ENCODE peak calls at places on chromosomes 11 and 22, in five cellular contexts. L is heart left ventricle, S is testis, U is A549, H is stomach. O is an unnamed sample.
A peak's percentile ranks its signal among the peaks of the same experiment; 100 is the strongest.

GRCh38 chr22:38165929-38166593 is 15.6 kb downstream of the PLA2G6 start:
- DNase-seq in L (no peak), S (no peak), U (no peak), H (no peak), O (peak; percentile 28)

GRCh38 chr11:1049431-1049891 is 12.9 kb upstream of the MUC6 start:
- DNase-seq in U (no peak), S (no peak), H (peak; percentile 71), L (peak; percentile 46), O (peak; percentile 61)

GRCh38 chr11:124748481-124749338 is 3.3 kb downstream of the VSIG2 start:
- DNase-seq in S (no peak), L (peak; percentile 63), H (no peak), U (no peak), O (no peak)

GRCh38 chr11:77379917-77380316 is 78.4 kb upstream of the GDPD4 start:
- DNase-seq in U (no peak), S (no peak), L (no peak), H (no peak), O (no peak)

GRCh38 chr11:68457898-68458249 is 2.7 kb upstream of the PPP6R3 start:
- DNase-seq in H (no peak), U (no peak), L (no peak), S (no peak), O (no peak)

GRCh38 chr11:114257621-114258558 is 38.3 kb upstream of the NNMT start:
- DNase-seq in U (no peak), L (peak; percentile 76), S (peak; percentile 78), H (no peak), O (peak; percentile 92)

GRCh38 chr11:78417888-78418583 is 416 bp upstream of the GAB2 start:
- DNase-seq in U (peak; percentile 64), L (peak; percentile 92), H (peak; percentile 85), S (peak; percentile 83), O (peak; percentile 89)

GRCh38 chr11:35282226-35282882 is 137.0 kb downstream of the SLC1A2 start:
- DNase-seq in H (no peak), L (no peak), S (no peak), U (no peak), O (no peak)

GRCh38 chr11:32602657-32603410 is 19.2 kb downstream of the EIF3M start:
- DNase-seq in H (no peak), S (no peak), U (no peak), L (no peak), O (no peak)

DNA sequence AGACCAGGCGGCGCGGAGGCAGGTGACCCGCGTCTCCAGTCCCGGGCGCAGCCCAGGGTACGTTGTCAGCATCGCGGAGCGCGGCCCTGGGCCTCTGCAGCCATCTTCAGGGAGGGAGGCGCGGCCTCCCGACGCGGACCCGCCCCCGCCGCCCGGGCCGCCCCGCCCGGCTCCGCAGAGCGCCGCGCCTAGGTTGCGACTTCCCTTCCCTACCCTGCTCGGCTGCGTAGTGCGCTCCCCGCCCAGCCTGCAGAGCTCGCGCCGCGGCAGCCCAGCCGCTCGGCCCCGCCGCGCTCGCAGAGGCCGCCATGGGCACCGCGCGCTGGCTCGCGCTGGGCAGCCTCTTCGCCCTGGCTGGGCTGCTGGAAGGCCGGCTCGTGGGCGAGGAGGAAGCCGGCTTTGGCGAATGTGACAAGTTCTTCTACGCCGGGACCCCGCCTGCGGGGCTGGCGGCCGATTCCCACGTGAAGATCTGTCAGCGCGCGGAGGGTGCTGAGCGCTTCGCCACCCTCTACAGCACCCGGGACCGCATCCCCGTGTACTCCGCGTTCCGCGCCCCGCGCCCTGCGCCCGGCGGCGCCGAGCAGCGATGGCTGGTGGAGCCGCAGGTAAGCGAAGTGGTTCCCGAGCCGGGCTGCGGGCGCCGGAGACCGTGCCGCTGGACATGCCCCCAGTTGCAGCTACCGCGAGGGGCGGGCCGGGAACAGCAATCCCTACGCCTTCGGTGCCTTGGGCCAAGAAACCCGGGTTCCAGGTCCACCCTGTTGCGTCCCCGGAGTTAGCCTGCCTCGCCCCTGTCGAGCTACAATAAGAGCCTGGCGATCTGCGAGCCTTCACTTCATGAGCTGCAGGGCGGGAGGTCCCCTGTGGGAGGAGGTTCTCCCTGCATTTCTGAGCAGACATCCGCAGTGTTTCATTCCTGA is at the start of gene ENDOD1:
- DNase-seq in L (peak; percentile 94), S (peak; percentile 86), H (peak; percentile 85), U (peak; percentile 45), O (peak; percentile 88)
- TF ChIP-seq POLR2A in L (no peak), S (peak; percentile 27), H (no peak), U (peak; percentile 74), O (peak; percentile 30)

GRCh38 chr11:117097567-117098268 is 510 bp downstream of the SIK3 start:
- DNase-seq in L (peak; percentile 77), H (peak; percentile 35), U (peak; percentile 27), S (peak; percentile 58), O (peak; percentile 77)

GRCh38 chr11:117096140-117096972 is 1.9 kb downstream of the SIK3 start:
- DNase-seq in L (no peak), U (no peak), H (no peak), S (peak; percentile 59), O (no peak)

GRCh38 chr11:117096973-117097566 is 1.2 kb downstream of the SIK3 start:
- DNase-seq in H (no peak), L (no peak), S (no peak), U (no peak), O (no peak)

GRCh38 chr11:117099681-117100080 is 1.5 kb upstream of the SIK3 start:
- DNase-seq in L (no peak), H (no peak), U (no peak), S (no peak), O (no peak)

GRCh38 chr11:117098269-117099231 is at the start of gene SIK3:
- DNase-seq in H (peak; percentile 96), L (peak; percentile 98), S (peak; percentile 95), U (peak; percentile 85), O (peak; percentile 97)
- TF ChIP-seq POLR2A in H (no peak), L (no peak), S (peak; percentile 25), U (peak; percentile 36), O (peak; percentile 76)

GRCh38 chr22:20068640-20069039 is 11.4 kb upstream of the DGCR8 start:
- DNase-seq in L (no peak), S (no peak), U (no peak), H (no peak), O (no peak)
- TF ChIP-seq POLR2A in L (no peak), S (no peak), U (no peak), H (no peak), O (no peak)

GRCh38 chr11:73980001-73980960 is 2.4 kb downstream of the UCP2 start:
- DNase-seq in S (no peak), H (peak; percentile 80), L (no peak), U (no peak), O (peak; percentile 63)

GRCh38 chr11:73982990-73983763 is 534 bp upstream of the UCP2 start:
- DNase-seq in U (peak; percentile 99), H (peak; percentile 94), S (peak; percentile 95), L (peak; percentile 97), O (peak; percentile 97)

GRCh38 chr11:73983764-73984543 is 1.3 kb upstream of the UCP2 start:
- DNase-seq in U (no peak), H (no peak), S (no peak), L (no peak), O (peak; percentile 40)

GRCh38 chr11:73981051-73981805 is 1.4 kb downstream of the UCP2 start:
- DNase-seq in S (no peak), H (no peak), U (no peak), L (no peak), O (peak; percentile 39)

GRCh38 chr11:73982595-73982989 is at the start of gene UCP2:
- DNase-seq in L (peak; percentile 94), U (peak; percentile 81), H (peak; percentile 91), S (peak; percentile 91), O (peak; percentile 92)
- TF ChIP-seq POLR2A in L (no peak), U (peak; percentile 95), H (no peak), S (no peak), O (no peak)

GRCh38 chr11:3000032-3000961 is 8.2 kb upstream of the NAP1L4 start:
- DNase-seq in L (peak; percentile 81), U (no peak), H (peak; percentile 95), S (peak; percentile 91), O (peak; percentile 94)
- TF ChIP-seq POLR2A in L (no peak), U (no peak), H (no peak), S (no peak), O (no peak)

GRCh38 chr11:7671807-7672206 is 1.5 kb downstream of the CYB5R2 start:
- DNase-seq in L (no peak), U (no peak), S (no peak), H (no peak), O (no peak)
- TF ChIP-seq POLR2A in L (no peak), U (no peak), S (no peak), H (no peak), O (no peak)

GRCh38 chr11:59810189-59810910 is at the start of gene MRPL16:
- DNase-seq in S (peak; percentile 91), L (peak; percentile 93), U (peak; percentile 84), H (peak; percentile 95), O (peak; percentile 92)
- TF ChIP-seq POLR2A in S (no peak), L (no peak), U (peak; percentile 78), H (peak; percentile 33), O (no peak)